ENCODE peak calls at places on chromosomes 3 and 15, in seven cellular contexts. One of them, this sample, is unnamed.

GRCh38 chr3:196144383-196145105 is 62.7 kb upstream of the TFRC start:
- DNase-seq in mucosa of descending colon: peak; percentile 33
- DNase-seq in GM13976: no peak
- DNase-seq in IMR-90: peak; percentile 88
- DNase-seq in left lung: peak; percentile 28
- DNase-seq in ascending aorta: no peak
- DNase-seq in HL-60: no peak
- DNase-seq in this sample: peak; percentile 77

GRCh38 chr3:170387952-170388351 is 30.4 kb downstream of the SKIL start:
- DNase-seq in ascending aorta: no peak
- DNase-seq in HL-60: no peak
- DNase-seq in mucosa of descending colon: no peak
- DNase-seq in left lung: no peak
- DNase-seq in IMR-90: peak; percentile 11
- DNase-seq in GM13976: no peak
- DNase-seq in this sample: peak; percentile 47

GRCh38 chr3:123096701-123097100 is 29.9 kb downstream of the PDIA5 start:
- DNase-seq in GM13976: no peak
- DNase-seq in ascending aorta: no peak
- DNase-seq in HL-60: no peak
- DNase-seq in mucosa of descending colon: no peak
- DNase-seq in IMR-90: peak; percentile 75
- DNase-seq in left lung: no peak
- DNase-seq in this sample: peak; percentile 75

GRCh38 chr3:156655819-156656566 is 18.4 kb upstream of the TIPARP start:
- DNase-seq in IMR-90: no peak
- DNase-seq in mucosa of descending colon: no peak
- DNase-seq in left lung: no peak
- DNase-seq in HL-60: no peak
- DNase-seq in GM13976: peak; percentile 57
- DNase-seq in ascending aorta: no peak
- DNase-seq in this sample: no peak

GRCh38 chr3:8236264-8236663 is 265.4 kb upstream of the LMCD1 start:
- DNase-seq in IMR-90: no peak
- DNase-seq in mucosa of descending colon: no peak
- DNase-seq in left lung: no peak
- DNase-seq in ascending aorta: no peak
- DNase-seq in GM13976: no peak
- DNase-seq in HL-60: no peak
- DNase-seq in this sample: no peak

GRCh38 chr15:79092382-79092781 is 1.8 kb upstream of the RASGRF1 start:
- DNase-seq in ascending aorta: no peak
- DNase-seq in HL-60: no peak
- DNase-seq in IMR-90: no peak
- DNase-seq in GM13976: no peak
- DNase-seq in left lung: no peak
- DNase-seq in mucosa of descending colon: no peak
- DNase-seq in this sample: no peak

GRCh38 chr3:98172621-98173020 is 6.1 kb downstream of the OR5H15 start:
- DNase-seq in ascending aorta: no peak
- DNase-seq in GM13976: no peak
- DNase-seq in HL-60: no peak
- DNase-seq in IMR-90: no peak
- DNase-seq in left lung: no peak
- DNase-seq in mucosa of descending colon: no peak
- DNase-seq in this sample: no peak

GRCh38 chr15:79122943-79123342 is 32.4 kb upstream of the RASGRF1 start:
- DNase-seq in mucosa of descending colon: no peak
- DNase-seq in IMR-90: no peak
- DNase-seq in ascending aorta: no peak
- DNase-seq in GM13976: no peak
- DNase-seq in left lung: peak; percentile 38
- DNase-seq in HL-60: no peak
- DNase-seq in this sample: no peak

GRCh38 chr3:147760998-147761397 is 351.8 kb downstream of the ZIC1 start:
- DNase-seq in IMR-90: no peak
- DNase-seq in left lung: no peak
- DNase-seq in HL-60: no peak
- DNase-seq in mucosa of descending colon: no peak
- DNase-seq in ascending aorta: no peak
- DNase-seq in GM13976: no peak
- DNase-seq in this sample: no peak

GRCh38 chr15:71780349-71780976 is 29.9 kb upstream of the NR2E3 start:
- DNase-seq in HL-60: peak; percentile 12
- DNase-seq in GM13976: peak; percentile 73
- DNase-seq in mucosa of descending colon: no peak
- DNase-seq in left lung: no peak
- DNase-seq in IMR-90: peak; percentile 66
- DNase-seq in ascending aorta: no peak
- DNase-seq in this sample: peak; percentile 69

GRCh38 chr15:37771462-37771861 is 163.0 kb upstream of the TMCO5A start:
- DNase-seq in ascending aorta: no peak
- DNase-seq in GM13976: no peak
- DNase-seq in mucosa of descending colon: no peak
- DNase-seq in IMR-90: peak; percentile 61
- DNase-seq in left lung: no peak
- DNase-seq in HL-60: no peak
- DNase-seq in this sample: peak; percentile 75

GRCh38 chr15:78438595-78439285 is 724 bp downstream of the IREB2 start:
- DNase-seq in IMR-90: no peak
- DNase-seq in mucosa of descending colon: peak; percentile 78
- DNase-seq in GM13976: no peak
- DNase-seq in left lung: no peak
- DNase-seq in ascending aorta: no peak
- DNase-seq in HL-60: peak; percentile 32
- DNase-seq in this sample: peak; percentile 30

GRCh38 chr15:45606413-45606812 is 19.2 kb downstream of the BLOC1S6 start:
- DNase-seq in HL-60: no peak
- DNase-seq in mucosa of descending colon: no peak
- DNase-seq in ascending aorta: no peak
- DNase-seq in IMR-90: peak; percentile 30
- DNase-seq in left lung: no peak
- DNase-seq in GM13976: no peak
- DNase-seq in this sample: peak; percentile 22

GRCh38 chr3:93989241-93989640 is 9.3 kb downstream of the ARL13B start:
- DNase-seq in HL-60: no peak
- DNase-seq in left lung: no peak
- DNase-seq in GM13976: no peak
- DNase-seq in ascending aorta: no peak
- DNase-seq in IMR-90: no peak
- DNase-seq in mucosa of descending colon: no peak
- DNase-seq in this sample: no peak

DNA sequence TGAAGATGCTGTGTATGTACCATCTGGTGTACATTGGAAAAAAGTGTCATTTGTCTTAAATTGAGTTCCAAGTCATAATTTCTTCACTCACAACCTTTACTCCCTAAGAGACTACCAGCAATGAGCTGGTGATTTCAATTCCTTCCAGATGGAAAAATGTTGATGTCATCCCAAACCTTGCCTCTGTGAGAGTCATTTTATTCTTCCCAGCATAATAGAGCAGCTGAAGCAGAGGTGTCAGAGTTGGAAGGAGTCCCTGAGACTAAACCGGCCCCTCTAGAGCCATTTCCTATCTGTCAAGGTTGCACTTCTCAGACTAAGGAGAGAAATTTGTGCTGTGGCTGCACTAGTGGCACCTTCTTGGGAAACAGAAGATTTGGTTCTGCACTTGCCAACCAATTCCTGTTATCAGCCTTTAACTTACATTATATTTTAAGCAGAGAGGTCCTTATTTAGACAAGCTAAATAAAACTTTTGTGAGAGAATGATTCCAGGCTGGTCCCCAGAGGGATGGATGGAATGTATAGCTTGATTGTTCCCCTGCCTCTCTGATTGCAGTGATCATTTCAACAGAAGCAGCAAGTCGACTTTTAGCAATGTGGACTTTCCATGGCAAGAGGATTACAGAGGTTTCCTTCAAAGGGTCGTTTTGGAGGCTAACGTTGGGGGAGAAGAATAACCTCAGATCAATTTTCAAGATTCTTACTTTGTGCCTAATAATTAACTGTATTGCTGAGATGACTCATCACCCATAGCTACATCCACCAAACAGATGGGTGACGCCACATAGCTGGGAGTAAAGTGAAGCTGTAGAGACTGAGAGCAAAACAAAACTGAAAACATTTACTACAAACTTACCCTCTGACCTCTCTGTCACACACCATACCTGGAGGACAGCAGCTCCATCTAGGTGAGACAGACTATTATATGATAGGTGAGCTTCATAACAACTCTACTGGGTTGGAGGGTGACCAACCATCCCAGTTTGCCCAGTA is 79.7 kb downstream of the GTPBP8 start:
- DNase-seq in left lung: no peak
- DNase-seq in mucosa of descending colon: no peak
- DNase-seq in IMR-90: peak; percentile 55
- DNase-seq in GM13976: no peak
- DNase-seq in HL-60: no peak
- DNase-seq in ascending aorta: no peak
- DNase-seq in this sample: peak; percentile 93
- TF ChIP-seq CTCF in left lung: no peak
- TF ChIP-seq CTCF in mucosa of descending colon: no peak
- TF ChIP-seq CTCF in IMR-90: no peak
- TF ChIP-seq CTCF in GM13976: no peak
- TF ChIP-seq CTCF in HL-60: no peak
- TF ChIP-seq CTCF in ascending aorta: no peak
- TF ChIP-seq CTCF in this sample: no peak

GRCh38 chr3:114447950-114448479 is 154.2 kb downstream of the TIGIT start:
- DNase-seq in IMR-90: no peak
- DNase-seq in GM13976: no peak
- DNase-seq in left lung: no peak
- DNase-seq in HL-60: no peak
- DNase-seq in ascending aorta: no peak
- DNase-seq in mucosa of descending colon: no peak
- DNase-seq in this sample: no peak

GRCh38 chr3:114446605-114447004 is 152.8 kb downstream of the TIGIT start:
- DNase-seq in mucosa of descending colon: no peak
- DNase-seq in HL-60: no peak
- DNase-seq in ascending aorta: no peak
- DNase-seq in GM13976: no peak
- DNase-seq in left lung: no peak
- DNase-seq in IMR-90: no peak
- DNase-seq in this sample: peak; percentile 29

GRCh38 chr3:114445233-114445632 is 151.4 kb downstream of the TIGIT start:
- DNase-seq in HL-60: no peak
- DNase-seq in mucosa of descending colon: no peak
- DNase-seq in ascending aorta: no peak
- DNase-seq in GM13976: no peak
- DNase-seq in IMR-90: peak; percentile 13
- DNase-seq in left lung: no peak
- DNase-seq in this sample: peak; percentile 47

GRCh38 chr3:114449271-114450007 is 155.6 kb downstream of the TIGIT start:
- DNase-seq in HL-60: no peak
- DNase-seq in IMR-90: no peak
- DNase-seq in left lung: no peak
- DNase-seq in GM13976: no peak
- DNase-seq in ascending aorta: no peak
- DNase-seq in mucosa of descending colon: no peak
- DNase-seq in this sample: peak; percentile 48

GRCh38 chr3:114447545-114447944 is 153.7 kb downstream of the TIGIT start:
- DNase-seq in ascending aorta: no peak
- DNase-seq in HL-60: no peak
- DNase-seq in IMR-90: no peak
- DNase-seq in mucosa of descending colon: no peak
- DNase-seq in GM13976: no peak
- DNase-seq in left lung: no peak
- DNase-seq in this sample: peak; percentile 35
- TF ChIP-seq CTCF in ascending aorta: no peak
- TF ChIP-seq CTCF in HL-60: no peak
- TF ChIP-seq CTCF in IMR-90: no peak
- TF ChIP-seq CTCF in mucosa of descending colon: no peak
- TF ChIP-seq CTCF in GM13976: no peak
- TF ChIP-seq CTCF in left lung: no peak
- TF ChIP-seq CTCF in this sample: no peak

DNA sequence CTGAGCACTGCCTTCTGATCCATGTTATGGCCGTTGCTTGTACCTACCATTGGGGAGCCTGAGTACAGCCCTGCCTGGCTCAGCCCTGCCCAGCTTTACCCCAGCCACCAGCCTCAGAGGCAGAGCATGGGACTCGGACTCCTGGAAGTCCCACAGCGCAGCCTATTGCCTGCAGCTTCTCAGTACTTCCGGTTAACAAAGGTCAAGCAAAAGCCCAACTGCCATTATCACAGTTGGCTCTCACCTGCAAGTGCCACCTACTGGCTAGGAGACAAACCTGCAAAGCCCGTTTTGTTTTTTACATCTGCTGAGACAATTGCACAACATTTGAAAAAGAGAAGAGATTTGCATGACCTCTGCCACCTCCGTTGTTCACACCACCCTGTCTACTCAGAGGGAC is 1081.7 kb downstream of the NAALADL2 start:
- DNase-seq in GM13976: peak; percentile 19
- DNase-seq in IMR-90: no peak
- DNase-seq in ascending aorta: no peak
- DNase-seq in mucosa of descending colon: no peak
- DNase-seq in left lung: no peak
- DNase-seq in HL-60: peak; percentile 15
- DNase-seq in this sample: no peak
- TF ChIP-seq CTCF in GM13976: peak; percentile 26
- TF ChIP-seq CTCF in IMR-90: no peak
- TF ChIP-seq CTCF in ascending aorta: no peak
- TF ChIP-seq CTCF in mucosa of descending colon: no peak
- TF ChIP-seq CTCF in left lung: no peak
- TF ChIP-seq CTCF in HL-60: no peak
- TF ChIP-seq CTCF in this sample: no peak

GRCh38 chr3:4501422-4501821 is 8.3 kb downstream of the ITPR1 start:
- DNase-seq in HL-60: no peak
- DNase-seq in IMR-90: no peak
- DNase-seq in mucosa of descending colon: no peak
- DNase-seq in GM13976: no peak
- DNase-seq in ascending aorta: no peak
- DNase-seq in left lung: no peak
- DNase-seq in this sample: no peak

GRCh38 chr3:4503050-4503449 is 9.9 kb downstream of the ITPR1 start:
- DNase-seq in mucosa of descending colon: no peak
- DNase-seq in ascending aorta: no peak
- DNase-seq in HL-60: no peak
- DNase-seq in IMR-90: no peak
- DNase-seq in left lung: no peak
- DNase-seq in GM13976: no peak
- DNase-seq in this sample: no peak

GRCh38 chr3:4504340-4505261 is 11.5 kb downstream of the ITPR1 start:
- DNase-seq in IMR-90: no peak
- DNase-seq in mucosa of descending colon: no peak
- DNase-seq in HL-60: peak; percentile 53
- DNase-seq in GM13976: no peak
- DNase-seq in left lung: no peak
- DNase-seq in ascending aorta: no peak
- DNase-seq in this sample: peak; percentile 3

GRCh38 chr3:4498446-4498845 is 5.3 kb downstream of the ITPR1 start:
- DNase-seq in left lung: no peak
- DNase-seq in HL-60: no peak
- DNase-seq in IMR-90: no peak
- DNase-seq in GM13976: no peak
- DNase-seq in ascending aorta: no peak
- DNase-seq in mucosa of descending colon: no peak
- DNase-seq in this sample: no peak

DNA sequence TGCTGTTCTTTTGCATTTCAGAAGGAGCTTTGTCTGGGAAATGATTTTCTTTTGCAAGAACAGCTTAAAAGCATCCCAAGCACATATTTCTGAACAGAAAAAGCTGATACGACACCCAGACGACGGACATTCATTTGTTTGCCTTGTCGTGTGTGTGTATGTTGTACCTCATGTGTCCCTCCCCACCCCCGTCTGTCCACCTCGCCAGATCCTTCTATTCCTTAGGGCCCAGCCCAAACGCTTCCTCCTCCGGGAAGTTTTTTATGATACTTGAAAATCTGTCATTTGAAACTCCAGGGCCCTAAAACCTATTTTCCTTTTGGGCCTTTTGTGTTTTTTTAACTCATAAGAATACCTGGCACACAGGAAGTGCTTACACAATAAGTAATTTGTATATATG is 8.8 kb downstream of the ITPR1 start:
- DNase-seq in mucosa of descending colon: no peak
- DNase-seq in GM13976: no peak
- DNase-seq in IMR-90: no peak
- DNase-seq in left lung: no peak
- DNase-seq in ascending aorta: no peak
- DNase-seq in HL-60: no peak
- DNase-seq in this sample: no peak
- TF ChIP-seq CTCF in mucosa of descending colon: no peak
- TF ChIP-seq CTCF in GM13976: no peak
- TF ChIP-seq CTCF in IMR-90: no peak
- TF ChIP-seq CTCF in left lung: no peak
- TF ChIP-seq CTCF in ascending aorta: no peak
- TF ChIP-seq CTCF in HL-60: no peak
- TF ChIP-seq CTCF in this sample: no peak

This sample was measured in fibroblast of mammary gland.